ENCODE peak calls at places on chromosomes 4 and X, in seven cellular contexts. V, Z, G, B, Y, X and P are unnamed samples.

GRCh38 chrX:49230500-49231232 is 2.5 kb downstream of the CACNA1F start:
- DNase-seq in V (no peak), Z (peak; percentile 28), G (peak; percentile 80), B (peak; percentile 93), Y (no peak), X (peak; percentile 92), P (peak; percentile 82)

GRCh38 chr4:30721353-30722091 is 1.4 kb downstream of the PCDH7 start:
- DNase-seq in V (no peak), Z (no peak), G (no peak), B (peak; percentile 90), Y (no peak), X (peak; percentile 86), P (peak; percentile 63)

GRCh38 chr4:37002625-37003024 is 241.9 kb upstream of the NWD2 start:
- DNase-seq in V (no peak), Z (no peak), G (no peak), B (no peak), Y (no peak), X (no peak), P (no peak)

GRCh38 chr4:27123050-27123768 is 262.6 kb downstream of the STIM2 start:
- DNase-seq in V (no peak), Z (no peak), G (no peak), B (peak; percentile 93), Y (no peak), X (no peak), P (peak; percentile 34)

GRCh38 chr4:81215219-81215892 is at the start of gene PRKG2:
- DNase-seq in V (no peak), Z (no peak), G (no peak), B (peak; percentile 43), Y (no peak), X (peak; percentile 88), P (peak; percentile 27)

GRCh38 chr4:91830681-91831395 is 472.9 kb upstream of the GRID2 start:
- DNase-seq in V (no peak), Z (no peak), G (no peak), B (no peak), Y (no peak), X (no peak), P (no peak)

GRCh38 chrX:145190801-145191389 is 56.4 kb upstream of the SPANXN1 start:
- DNase-seq in V (no peak), Z (no peak), G (no peak), B (peak; percentile 57), Y (no peak), X (no peak), P (no peak)

GRCh38 chr4:169070071-169070894 is 60.2 kb upstream of the CBR4 start:
- DNase-seq in V (peak; percentile 88), Z (no peak), G (no peak), B (peak; percentile 93), Y (no peak), X (peak; percentile 86), P (peak; percentile 54)

GRCh38 chr4:109673303-109673702 is 29.9 kb downstream of the CASP6 start:
- DNase-seq in V (no peak), Z (no peak), G (no peak), B (no peak), Y (no peak), X (no peak), P (no peak)

GRCh38 chrX:110853610-110854009 is 58.0 kb upstream of the CHRDL1 start:
- DNase-seq in V (no peak), Z (no peak), G (no peak), B (peak; percentile 74), Y (no peak), X (no peak), P (peak; percentile 21)

GRCh38 chr4:110198472-110199419 is at the start of gene ELOVL6:
- DNase-seq in V (peak; percentile 71), Z (no peak), G (peak; percentile 37), B (peak; percentile 85), Y (no peak), X (peak; percentile 89), P (peak; percentile 81)